ENCODE peak calls at places on chromosomes 6 and 20, in eight cellular contexts. R is tibial nerve, Y is esophagus muscularis mucosa, U is sigmoid colon, A is A549, G is transverse colon, C is ovary, H is stomach. V is an unnamed sample.

GRCh38 chr20:46308258-46309157 is at the start of gene CDH22:
- DNase-seq in R (no peak), Y (no peak), U (no peak), A (peak; percentile 80), G (no peak), C (peak; percentile 76), H (peak; percentile 45), V (peak; percentile 91)

GRCh38 chr6:81890846-81891245 is 138.4 kb upstream of the TENT5A start:
- DNase-seq in R (no peak), Y (no peak), U (no peak), A (no peak), G (no peak), C (no peak), H (no peak), V (no peak)

GRCh38 chr20:15220009-15220656 is 882.7 kb upstream of the FLRT3 start:
- DNase-seq in R (no peak), Y (no peak), U (no peak), A (no peak), G (no peak), C (no peak), H (no peak), V (no peak)

GRCh38 chr20:45510242-45510862 is 5.1 kb downstream of the SPINT3 start:
- DNase-seq in R (no peak), Y (no peak), U (no peak), A (no peak), G (no peak), C (no peak), H (no peak), V (no peak)

GRCh38 chr6:114096553-114097172 is 125.7 kb upstream of the HDAC2 start:
- DNase-seq in R (peak; percentile 10), Y (no peak), U (no peak), A (peak; percentile 3), G (no peak), C (no peak), H (no peak), V (peak; percentile 56)

GRCh38 chr20:62241501-62241900 is 3.2 kb downstream of the OSBPL2 start:
- DNase-seq in R (no peak), Y (no peak), U (no peak), A (no peak), G (peak; percentile 77), C (no peak), H (peak; percentile 60), V (no peak)

GRCh38 chr6:164415832-164416563 is 893.4 kb downstream of the C6orf118 start:
- DNase-seq in R (no peak), Y (no peak), U (no peak), A (no peak), G (no peak), C (no peak), H (no peak), V (no peak)

GRCh38 chr20:20184711-20185110 is 132.4 kb downstream of the CFAP61 start:
- DNase-seq in R (no peak), Y (no peak), U (no peak), A (no peak), G (no peak), C (no peak), H (no peak), V (no peak)

GRCh38 chr20:14536738-14537137 is 199.3 kb upstream of the FLRT3 start:
- DNase-seq in R (no peak), Y (no peak), U (no peak), A (no peak), G (no peak), C (no peak), H (no peak), V (peak; percentile 42)

GRCh38 chr6:28152531-28152930 is 10.8 kb downstream of the ZKSCAN8 start:
- DNase-seq in R (no peak), Y (no peak), U (no peak), A (no peak), G (no peak), C (no peak), H (no peak), V (no peak)

GRCh38 chr6:128641701-128642100 is 121.3 kb upstream of the PTPRK start:
- DNase-seq in R (no peak), Y (no peak), U (no peak), A (no peak), G (no peak), C (no peak), H (no peak), V (no peak)

GRCh38 chr20:62823688-62824475 is 7.0 kb downstream of the COL9A3 start:
- DNase-seq in R (no peak), Y (no peak), U (no peak), A (no peak), G (no peak), C (no peak), H (no peak), V (no peak)

GRCh38 chr6:48135352-48136084 is 24.5 kb upstream of the PTCHD4 start:
- DNase-seq in R (no peak), Y (no peak), U (no peak), A (no peak), G (no peak), C (no peak), H (no peak), V (no peak)

DNA sequence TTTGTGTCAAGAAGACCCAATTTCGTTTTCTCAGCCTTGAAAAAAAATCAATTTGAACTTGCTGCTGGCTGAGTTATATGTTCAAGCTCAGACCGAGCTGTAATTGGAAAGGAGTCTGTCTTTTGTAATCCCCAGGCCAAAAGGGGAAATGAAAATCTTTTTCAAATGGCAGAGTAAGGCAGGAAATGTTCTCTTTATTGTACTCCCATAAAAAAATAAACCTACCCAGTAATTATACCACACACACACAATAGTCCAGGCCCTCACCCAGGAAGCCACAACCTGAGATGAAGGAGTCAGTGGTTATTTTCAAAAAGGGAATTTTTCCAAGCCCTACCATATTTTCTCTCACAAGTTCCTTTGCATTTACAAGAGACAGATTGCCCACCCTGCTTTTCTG is 45.3 kb downstream of the CLIC5 start:
- DNase-seq in R (no peak), Y (no peak), U (no peak), A (no peak), G (peak; percentile 45), C (no peak), H (no peak), V (no peak)
- TF ChIP-seq EP300 in R (no peak), Y (no peak), U (no peak), A (no peak), G (no peak), C (no peak), H (no peak), V (no peak)

GRCh38 chr6:112560651-112561050 is 213.5 kb downstream of the RFPL4B start:
- DNase-seq in R (no peak), Y (no peak), U (no peak), A (no peak), G (no peak), C (no peak), H (no peak), V (no peak)

GRCh38 chr6:112557961-112558360 is 210.8 kb downstream of the RFPL4B start:
- DNase-seq in R (no peak), Y (no peak), U (no peak), A (no peak), G (no peak), C (no peak), H (no peak), V (no peak)

GRCh38 chr6:112563368-112563767 is 216.2 kb downstream of the RFPL4B start:
- DNase-seq in R (no peak), Y (no peak), U (no peak), A (no peak), G (no peak), C (no peak), H (no peak), V (no peak)

GRCh38 chr6:112562348-112563220 is 215.5 kb downstream of the RFPL4B start:
- DNase-seq in R (no peak), Y (no peak), U (peak; percentile 64), A (no peak), G (no peak), C (peak; percentile 47), H (no peak), V (no peak)
- TF ChIP-seq EP300 in R (no peak), Y (no peak), U (no peak), A (no peak), G (no peak), C (no peak), H (no peak), V (no peak)

GRCh38 chr6:163327165-163327880 is 87.2 kb upstream of the QKI start:
- DNase-seq in R (no peak), Y (no peak), U (no peak), A (no peak), G (no peak), C (no peak), H (no peak), V (no peak)

GRCh38 chr6:163324326-163324927 is 90.1 kb upstream of the QKI start:
- DNase-seq in R (no peak), Y (no peak), U (no peak), A (peak; percentile 36), G (no peak), C (no peak), H (no peak), V (no peak)

GRCh38 chr6:163323719-163324118 is 90.8 kb upstream of the QKI start:
- DNase-seq in R (no peak), Y (no peak), U (no peak), A (no peak), G (no peak), C (no peak), H (no peak), V (no peak)

GRCh38 chr6:163323274-163323673 is 91.2 kb upstream of the QKI start:
- DNase-seq in R (no peak), Y (no peak), U (no peak), A (no peak), G (no peak), C (no peak), H (no peak), V (no peak)

GRCh38 chr6:163324928-163325784 is 89.4 kb upstream of the QKI start:
- DNase-seq in R (peak; percentile 26), Y (no peak), U (peak; percentile 78), A (peak; percentile 51), G (no peak), C (no peak), H (peak; percentile 52), V (no peak)
- TF ChIP-seq EP300 in R (no peak), Y (no peak), U (no peak), A (no peak), G (no peak), C (no peak), H (no peak), V (no peak)

GRCh38 chr6:112251170-112251945 is 3.0 kb downstream of the LAMA4 start:
- DNase-seq in R (peak; percentile 79), Y (no peak), U (peak; percentile 92), A (no peak), G (peak; percentile 36), C (peak; percentile 54), H (no peak), V (no peak)

GRCh38 chr6:112253505-112253841 is 894 bp downstream of the LAMA4 start:
- DNase-seq in R (no peak), Y (peak; percentile 91), U (no peak), A (peak; percentile 5), G (peak; percentile 9), C (no peak), H (no peak), V (peak; percentile 50)

GRCh38 chr6:112252571-112253504 is 1.5 kb downstream of the LAMA4 start:
- DNase-seq in R (no peak), Y (no peak), U (no peak), A (no peak), G (no peak), C (no peak), H (no peak), V (no peak)

GRCh38 chr6:112253842-112254816 is at the start of gene LAMA4:
- DNase-seq in R (peak; percentile 47), Y (peak; percentile 90), U (peak; percentile 77), A (peak; percentile 5), G (peak; percentile 29), C (peak; percentile 71), H (peak; percentile 45), V (peak; percentile 64)

GRCh38 chr6:112254921-112255320 is 554 bp upstream of the LAMA4 start:
- DNase-seq in R (no peak), Y (no peak), U (no peak), A (no peak), G (no peak), C (no peak), H (no peak), V (no peak)
- TF ChIP-seq EP300 in R (no peak), Y (no peak), U (no peak), A (no peak), G (no peak), C (no peak), H (no peak), V (no peak)